ENCODE peak calls at places on chromosomes 13 and 19, in four cellular contexts. One of them, this sample, is unnamed. For H3K36me3, the result is how much of the 10 kb centered on the place peaks cover.

GRCh38 chr19:46017095-46017429 is 5.8 kb downstream of the PGLYRP1 start:
- DNase-seq in IMR-90: no peak
- DNase-seq in neural progenitor cell: no peak
- DNase-seq in neuronal stem cell: no peak
- DNase-seq in this sample: no peak

GRCh38 chr19:33883869-33884519 is 87.3 kb downstream of the KCTD15 start:
- DNase-seq in IMR-90: no peak
- DNase-seq in neural progenitor cell: peak
- DNase-seq in neuronal stem cell: no peak
- DNase-seq in this sample: no peak

GRCh38 chr19:47120461-47120860 is 6.9 kb upstream of the ZC3H4 start:
- DNase-seq in IMR-90: no peak
- DNase-seq in neural progenitor cell: no peak
- DNase-seq in neuronal stem cell: no peak
- DNase-seq in this sample: no peak

GRCh38 chr19:8158411-8159074 is 9.2 kb upstream of the FBN3 start:
- DNase-seq in IMR-90: peak
- DNase-seq in neural progenitor cell: peak
- DNase-seq in neuronal stem cell: peak
- DNase-seq in this sample: peak

GRCh38 chr19:45439569-45440258 is 16.0 kb upstream of the ERCC1 start:
- DNase-seq in IMR-90: peak
- DNase-seq in neural progenitor cell: peak
- DNase-seq in neuronal stem cell: no peak
- DNase-seq in this sample: peak

GRCh38 chr19:32837531-32837930 is 32.0 kb downstream of the SLC7A9 start:
- DNase-seq in IMR-90: no peak
- DNase-seq in neural progenitor cell: no peak
- DNase-seq in neuronal stem cell: no peak
- DNase-seq in this sample: no peak

GRCh38 chr13:110300090-110300815 is 6.7 kb downstream of the COL4A1 start:
- DNase-seq in IMR-90: peak
- DNase-seq in neural progenitor cell: no peak
- DNase-seq in neuronal stem cell: no peak
- DNase-seq in this sample: no peak

GRCh38 chr19:20035935-20036334 is 3.4 kb downstream of the ZNF682 start:
- DNase-seq in IMR-90: no peak
- DNase-seq in neural progenitor cell: no peak
- DNase-seq in neuronal stem cell: no peak
- DNase-seq in this sample: no peak

GRCh38 chr13:53250272-53250875 is 221.8 kb downstream of the OLFM4 start:
- DNase-seq in IMR-90: peak
- DNase-seq in neural progenitor cell: peak
- DNase-seq in neuronal stem cell: peak
- DNase-seq in this sample: peak

GRCh38 chr13:97535619-97536018 is 101.7 kb downstream of the RAP2A start:
- DNase-seq in IMR-90: peak
- DNase-seq in neural progenitor cell: no peak
- DNase-seq in neuronal stem cell: no peak
- DNase-seq in this sample: no peak

GRCh38 chr19:10544242-10544752 is 593 bp downstream of the ATG4D start:
- DNase-seq in IMR-90: no peak
- DNase-seq in neural progenitor cell: peak
- DNase-seq in neuronal stem cell: no peak
- DNase-seq in this sample: peak

GRCh38 chr13:83980322-83980721 is 98.0 kb upstream of the SLITRK1 start:
- DNase-seq in IMR-90: peak
- DNase-seq in neural progenitor cell: no peak
- DNase-seq in neuronal stem cell: no peak
- DNase-seq in this sample: no peak

GRCh38 chr13:30371649-30372265 is 50.5 kb upstream of the UBE2L5 start:
- DNase-seq in IMR-90: peak
- DNase-seq in neural progenitor cell: no peak
- DNase-seq in neuronal stem cell: no peak
- DNase-seq in this sample: peak

GRCh38 chr19:9848060-9848459 is 12.9 kb downstream of the PIN1 start:
- DNase-seq in IMR-90: no peak
- DNase-seq in neural progenitor cell: peak
- DNase-seq in neuronal stem cell: no peak
- DNase-seq in this sample: no peak

GRCh38 chr13:107205318-107206112 is 637.6 kb upstream of the ARGLU1 start:
- DNase-seq in IMR-90: peak
- DNase-seq in neural progenitor cell: peak
- DNase-seq in neuronal stem cell: peak
- DNase-seq in this sample: peak

GRCh38 chr19:653425-653824 is 9.6 kb downstream of the RNF126 start:
- DNase-seq in IMR-90: no peak
- DNase-seq in neural progenitor cell: no peak
- DNase-seq in neuronal stem cell: no peak
- DNase-seq in this sample: no peak

GRCh38 chr19:7550169-7550770 is 14.8 kb downstream of the PNPLA6 start:
- DNase-seq in IMR-90: no peak
- DNase-seq in neural progenitor cell: no peak
- DNase-seq in neuronal stem cell: no peak
- DNase-seq in this sample: no peak

GRCh38 chr19:20278342-20278741 is 111.3 kb downstream of the ZNF486 start:
- DNase-seq in IMR-90: no peak
- DNase-seq in neural progenitor cell: peak
- DNase-seq in neuronal stem cell: no peak
- DNase-seq in this sample: no peak

GRCh38 chr19:13300421-13301030 is 150.3 kb downstream of the IER2 start:
- DNase-seq in IMR-90: no peak
- DNase-seq in neural progenitor cell: no peak
- DNase-seq in neuronal stem cell: no peak
- DNase-seq in this sample: no peak

GRCh38 chr19:51320258-51320657 is 8.8 kb downstream of the IGLON5 start:
- DNase-seq in IMR-90: no peak
- DNase-seq in neural progenitor cell: no peak
- DNase-seq in neuronal stem cell: no peak
- DNase-seq in this sample: no peak

GRCh38 chr19:43780706-43781525 is at the start of gene KCNN4:
- DNase-seq in IMR-90: peak
- DNase-seq in neural progenitor cell: no peak
- DNase-seq in neuronal stem cell: no peak
- DNase-seq in this sample: no peak

GRCh38 chr19:20662421-20663105 is 1.2 kb upstream of the ZNF626 start:
- DNase-seq in IMR-90: no peak
- DNase-seq in neural progenitor cell: no peak
- DNase-seq in neuronal stem cell: no peak
- DNase-seq in this sample: no peak

GRCh38 chr13:32969516-32969941 is 46.7 kb upstream of the KL start:
- DNase-seq in IMR-90: peak
- DNase-seq in neural progenitor cell: no peak
- DNase-seq in neuronal stem cell: no peak
- DNase-seq in this sample: no peak

GRCh38 chr13:70960841-70961443 is 852.7 kb upstream of the KLHL1 start:
- DNase-seq in IMR-90: peak
- DNase-seq in neural progenitor cell: peak
- DNase-seq in neuronal stem cell: peak
- DNase-seq in this sample: no peak

GRCh38 chr13:75544681-75545333 is 4.8 kb upstream of the UCHL3 start:
- DNase-seq in IMR-90: peak
- DNase-seq in neural progenitor cell: no peak
- DNase-seq in neuronal stem cell: no peak
- DNase-seq in this sample: no peak

GRCh38 chr19:11018179-11018578 is 57.3 kb downstream of the SMARCA4 start:
- DNase-seq in IMR-90: no peak
- DNase-seq in neural progenitor cell: no peak
- DNase-seq in neuronal stem cell: no peak
- DNase-seq in this sample: no peak

GRCh38 chr13:28415994-28416411 is 78.9 kb downstream of the FLT1 start:
- DNase-seq in IMR-90: no peak
- DNase-seq in neural progenitor cell: no peak
- DNase-seq in neuronal stem cell: no peak
- DNase-seq in this sample: peak

GRCh38 chr19:41310031-41310831 is at the start of gene CCDC97:
- DNase-seq in IMR-90: peak
- DNase-seq in neural progenitor cell: peak
- DNase-seq in neuronal stem cell: peak
- DNase-seq in this sample: peak

GRCh38 chr19:41308450-41309224 is 1.3 kb upstream of the CCDC97 start:
- DNase-seq in IMR-90: peak
- DNase-seq in neural progenitor cell: peak
- DNase-seq in neuronal stem cell: peak
- DNase-seq in this sample: peak

GRCh38 chr19:41309225-41310030 is 544 bp upstream of the CCDC97 start:
- DNase-seq in IMR-90: no peak
- DNase-seq in neural progenitor cell: no peak
- DNase-seq in neuronal stem cell: no peak
- DNase-seq in this sample: peak

GRCh38 chr19:41311072-41311471 is 1.1 kb downstream of the CCDC97 start:
- DNase-seq in IMR-90: no peak
- DNase-seq in neural progenitor cell: no peak
- DNase-seq in neuronal stem cell: no peak
- DNase-seq in this sample: no peak

GRCh38 chr19:41311613-41312012 is 1.6 kb downstream of the CCDC97 start:
- DNase-seq in IMR-90: no peak
- DNase-seq in neural progenitor cell: no peak
- DNase-seq in neuronal stem cell: no peak
- DNase-seq in this sample: no peak
- H3K36me3 ChIP-seq in IMR-90: under half
- H3K36me3 ChIP-seq in neural progenitor cell: under half
- H3K36me3 ChIP-seq in neuronal stem cell: half or more
- H3K36me3 ChIP-seq in this sample: under half

GRCh38 chr13:24502567-24503375 is 9.8 kb downstream of the PARP4 start:
- DNase-seq in IMR-90: peak
- DNase-seq in neural progenitor cell: peak
- DNase-seq in neuronal stem cell: peak
- DNase-seq in this sample: no peak

GRCh38 chr13:24503376-24503690 is 9.2 kb downstream of the PARP4 start:
- DNase-seq in IMR-90: no peak
- DNase-seq in neural progenitor cell: no peak
- DNase-seq in neuronal stem cell: no peak
- DNase-seq in this sample: no peak

GRCh38 chr13:24505256-24505655 is 7.3 kb downstream of the PARP4 start:
- DNase-seq in IMR-90: no peak
- DNase-seq in neural progenitor cell: no peak
- DNase-seq in neuronal stem cell: no peak
- DNase-seq in this sample: no peak

GRCh38 chr13:24497742-24498141 is 14.8 kb downstream of the PARP4 start:
- DNase-seq in IMR-90: no peak
- DNase-seq in neural progenitor cell: no peak
- DNase-seq in neuronal stem cell: no peak
- DNase-seq in this sample: no peak

GRCh38 chr13:24500977-24501376 is 11.6 kb downstream of the PARP4 start:
- DNase-seq in IMR-90: peak
- DNase-seq in neural progenitor cell: no peak
- DNase-seq in neuronal stem cell: no peak
- DNase-seq in this sample: no peak
- H3K9ac ChIP-seq in IMR-90: no peak
- H3K9ac ChIP-seq in neural progenitor cell: no peak
- H3K9ac ChIP-seq in neuronal stem cell: no peak
- H3K9ac ChIP-seq in this sample: no peak

DNA sequence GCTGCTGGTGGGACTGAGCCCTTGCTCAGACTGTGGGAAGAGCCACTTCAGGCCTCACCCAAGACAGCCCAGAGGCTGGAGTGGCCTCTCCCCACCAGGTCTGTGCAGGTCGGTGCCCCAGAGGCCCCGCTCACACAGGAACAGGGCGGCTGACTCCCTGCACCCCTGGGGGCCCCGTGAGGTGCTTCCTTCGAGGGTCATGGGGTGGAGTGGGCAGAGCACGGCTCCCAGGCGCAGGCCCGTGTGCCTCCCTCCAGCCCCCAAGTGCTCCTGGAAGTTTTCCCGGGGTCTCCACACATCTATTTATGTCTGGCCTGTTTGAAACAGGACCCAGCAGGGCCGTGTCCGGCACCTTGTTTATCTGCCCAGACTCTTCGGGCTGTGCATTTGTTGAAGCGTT is 9.5 kb upstream of the TMEM255B start:
- DNase-seq in IMR-90: no peak
- DNase-seq in neural progenitor cell: no peak
- DNase-seq in neuronal stem cell: no peak
- DNase-seq in this sample: no peak
- H3K36me3 ChIP-seq in IMR-90: under half
- H3K36me3 ChIP-seq in neural progenitor cell: under half
- H3K36me3 ChIP-seq in neuronal stem cell: under half
- H3K36me3 ChIP-seq in this sample: under half

DNA sequence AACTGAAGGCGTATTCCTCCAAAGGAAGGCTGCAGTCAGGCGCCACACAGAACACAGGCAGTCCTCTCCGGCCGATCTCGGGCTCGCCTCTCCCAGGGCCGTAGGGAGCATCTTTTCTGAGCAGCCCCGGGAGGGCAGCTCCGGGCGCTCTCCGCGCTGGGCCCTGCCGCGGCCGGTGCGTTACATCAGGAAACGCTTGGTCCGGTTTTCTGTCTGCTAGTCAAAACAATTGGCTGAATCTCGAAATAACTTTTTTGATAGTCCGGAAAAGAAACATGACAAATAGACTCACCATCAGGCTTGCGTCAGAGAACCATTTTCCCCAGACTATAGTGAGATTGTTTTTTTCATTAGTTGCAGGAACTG is 115.4 kb downstream of the KCNRG start:
- DNase-seq in IMR-90: peak
- DNase-seq in neural progenitor cell: peak
- DNase-seq in neuronal stem cell: peak
- DNase-seq in this sample: no peak
- H3K9ac ChIP-seq in IMR-90: peak
- H3K9ac ChIP-seq in neural progenitor cell: no peak
- H3K9ac ChIP-seq in neuronal stem cell: no peak
- H3K9ac ChIP-seq in this sample: peak

DNA sequence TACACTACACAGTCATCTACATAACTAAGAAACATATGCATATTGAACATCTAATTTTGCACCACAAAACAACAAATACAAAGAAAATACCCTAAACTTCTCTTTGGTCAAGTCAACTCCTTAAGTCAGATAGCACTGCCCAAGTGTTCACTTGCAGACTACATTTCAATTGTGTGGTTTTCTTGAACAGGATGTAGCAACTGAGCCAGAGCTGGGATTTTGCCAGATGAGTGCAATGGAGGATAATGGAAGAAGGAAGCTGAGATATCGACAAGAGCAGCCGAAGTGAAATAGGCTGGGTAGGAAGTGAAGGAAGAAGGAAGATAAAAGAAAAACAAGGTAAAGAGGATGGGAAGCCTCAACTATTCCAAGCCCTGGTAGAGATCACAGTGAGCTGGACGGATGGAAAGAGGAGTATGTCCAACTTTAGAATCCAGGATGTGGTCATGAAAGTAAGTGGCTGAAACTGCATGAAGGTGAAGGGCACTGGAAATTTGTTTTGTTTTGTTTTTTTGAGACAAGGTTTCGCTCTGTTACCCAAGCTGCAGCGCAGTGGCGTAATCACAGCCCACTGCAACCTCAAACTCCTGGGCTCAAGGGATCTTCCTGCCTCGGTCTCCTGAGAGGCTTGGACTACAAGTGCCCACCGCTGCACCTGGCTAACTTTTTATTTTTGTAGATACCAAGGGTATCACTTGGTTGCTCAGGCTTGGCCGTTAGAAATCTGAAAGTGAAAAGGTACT is 15.0 kb downstream of the NUFIP1 start:
- DNase-seq in IMR-90: peak
- DNase-seq in neural progenitor cell: no peak
- DNase-seq in neuronal stem cell: no peak
- DNase-seq in this sample: no peak
- H3K36me3 ChIP-seq in IMR-90: under half
- H3K36me3 ChIP-seq in neural progenitor cell: under half
- H3K36me3 ChIP-seq in neuronal stem cell: half or more
- H3K36me3 ChIP-seq in this sample: under half

GRCh38 chr19:5103812-5104410 is 135.0 kb downstream of the KDM4B start:
- DNase-seq in IMR-90: no peak
- DNase-seq in neural progenitor cell: no peak
- DNase-seq in neuronal stem cell: no peak
- DNase-seq in this sample: no peak
- H3K9ac ChIP-seq in IMR-90: no peak
- H3K9ac ChIP-seq in neural progenitor cell: no peak
- H3K9ac ChIP-seq in neuronal stem cell: peak
- H3K9ac ChIP-seq in this sample: no peak

This sample was measured in Karpas-422.